ENCODE peak calls at places on chromosomes 12 and 14, in seven cellular contexts. One of them, this sample, is unnamed.
A peak's percentile ranks its signal among the peaks of the same experiment; 100 is the strongest.

GRCh38 chr12:78863482-78864427 is 819 bp upstream of the SYT1 start:
- DNase-seq in H1: peak; percentile 50
- DNase-seq in trophoblast cell: peak; percentile 55
- DNase-seq in neuronal stem cell: peak; percentile 67
- DNase-seq in mesenchymal stem cell: peak; percentile 70
- DNase-seq in IMR-90: peak; percentile 39
- DNase-seq in mesendoderm: peak; percentile 91
- DNase-seq in this sample: peak; percentile 90

GRCh38 chr14:31128601-31129526 is 78.7 kb downstream of the HECTD1 start:
- DNase-seq in mesendoderm: no peak
- DNase-seq in mesenchymal stem cell: no peak
- DNase-seq in trophoblast cell: no peak
- DNase-seq in neuronal stem cell: no peak
- DNase-seq in H1: no peak
- DNase-seq in IMR-90: no peak
- DNase-seq in this sample: no peak

GRCh38 chr12:68538722-68539614 is 71.7 kb upstream of the RAP1B start:
- DNase-seq in trophoblast cell: peak; percentile 7
- DNase-seq in IMR-90: peak; percentile 26
- DNase-seq in mesendoderm: peak; percentile 87
- DNase-seq in neuronal stem cell: no peak
- DNase-seq in H1: peak; percentile 53
- DNase-seq in mesenchymal stem cell: peak; percentile 58
- DNase-seq in this sample: peak; percentile 82

GRCh38 chr12:27260746-27261145 is 16.7 kb downstream of the STK38L start:
- DNase-seq in neuronal stem cell: no peak
- DNase-seq in H1: no peak
- DNase-seq in trophoblast cell: no peak
- DNase-seq in IMR-90: peak; percentile 53
- DNase-seq in mesenchymal stem cell: peak; percentile 73
- DNase-seq in mesendoderm: no peak
- DNase-seq in this sample: no peak

GRCh38 chr12:91774471-91774921 is 371.1 kb downstream of the BTG1 start:
- DNase-seq in IMR-90: peak; percentile 82
- DNase-seq in mesendoderm: no peak
- DNase-seq in trophoblast cell: peak; percentile 62
- DNase-seq in mesenchymal stem cell: peak; percentile 70
- DNase-seq in neuronal stem cell: no peak
- DNase-seq in H1: no peak
- DNase-seq in this sample: no peak

GRCh38 chr14:41606249-41607118 is at the start of gene LRFN5:
- DNase-seq in mesenchymal stem cell: peak; percentile 78
- DNase-seq in IMR-90: peak; percentile 49
- DNase-seq in neuronal stem cell: peak; percentile 54
- DNase-seq in H1: no peak
- DNase-seq in trophoblast cell: peak; percentile 40
- DNase-seq in mesendoderm: peak; percentile 80
- DNase-seq in this sample: peak; percentile 61

GRCh38 chr14:86203843-86204242 is 673.9 kb downstream of the FLRT2 start:
- DNase-seq in neuronal stem cell: no peak
- DNase-seq in H1: no peak
- DNase-seq in trophoblast cell: no peak
- DNase-seq in mesendoderm: no peak
- DNase-seq in IMR-90: no peak
- DNase-seq in mesenchymal stem cell: no peak
- DNase-seq in this sample: no peak

GRCh38 chr12:102061556-102062418 is at the start of gene WASHC3:
- DNase-seq in mesendoderm: peak; percentile 93
- DNase-seq in trophoblast cell: peak; percentile 93
- DNase-seq in mesenchymal stem cell: peak; percentile 94
- DNase-seq in neuronal stem cell: peak; percentile 78
- DNase-seq in IMR-90: peak; percentile 88
- DNase-seq in H1: peak; percentile 67
- DNase-seq in this sample: peak; percentile 96

GRCh38 chr12:59403259-59403932 is 192.4 kb upstream of the SLC16A7 start:
- DNase-seq in neuronal stem cell: peak; percentile 58
- DNase-seq in mesendoderm: peak; percentile 80
- DNase-seq in trophoblast cell: peak; percentile 65
- DNase-seq in mesenchymal stem cell: peak; percentile 74
- DNase-seq in IMR-90: peak; percentile 75
- DNase-seq in H1: no peak
- DNase-seq in this sample: peak; percentile 52

GRCh38 chr12:122080149-122081107 is 1.9 kb downstream of the MLXIP start:
- DNase-seq in IMR-90: peak; percentile 86
- DNase-seq in mesenchymal stem cell: peak; percentile 86
- DNase-seq in neuronal stem cell: no peak
- DNase-seq in trophoblast cell: peak; percentile 45
- DNase-seq in H1: no peak
- DNase-seq in mesendoderm: peak; percentile 60
- DNase-seq in this sample: no peak

GRCh38 chr14:95402612-95403011 is 82.9 kb upstream of the CLMN start:
- DNase-seq in H1: no peak
- DNase-seq in mesenchymal stem cell: no peak
- DNase-seq in IMR-90: no peak
- DNase-seq in neuronal stem cell: no peak
- DNase-seq in trophoblast cell: no peak
- DNase-seq in mesendoderm: no peak
- DNase-seq in this sample: no peak
- H4K8ac ChIP-seq in H1: no peak overlapping the region
- H4K8ac ChIP-seq in mesenchymal stem cell: no peak overlapping the region
- H4K8ac ChIP-seq in IMR-90: no peak overlapping the region
- H4K8ac ChIP-seq in neuronal stem cell: no peak overlapping the region
- H4K8ac ChIP-seq in trophoblast cell: no peak overlapping the region
- H4K8ac ChIP-seq in mesendoderm: no peak overlapping the region
- H4K8ac ChIP-seq in this sample: no peak overlapping the region

GRCh38 chr12:19322376-19322775 is 116.9 kb upstream of the AEBP2 start:
- DNase-seq in mesendoderm: peak; percentile 27
- DNase-seq in mesenchymal stem cell: no peak
- DNase-seq in IMR-90: no peak
- DNase-seq in trophoblast cell: no peak
- DNase-seq in neuronal stem cell: no peak
- DNase-seq in H1: no peak
- DNase-seq in this sample: no peak
- H4K8ac ChIP-seq in mesendoderm: no peak overlapping the region
- H4K8ac ChIP-seq in mesenchymal stem cell: no peak overlapping the region
- H4K8ac ChIP-seq in IMR-90: no peak overlapping the region
- H4K8ac ChIP-seq in trophoblast cell: no peak overlapping the region
- H4K8ac ChIP-seq in neuronal stem cell: no peak overlapping the region
- H4K8ac ChIP-seq in H1: no peak overlapping the region
- H4K8ac ChIP-seq in this sample: no peak overlapping the region

GRCh38 chr14:46306267-46306666 is 345.3 kb downstream of the RPL10L start:
- DNase-seq in H1: no peak
- DNase-seq in trophoblast cell: no peak
- DNase-seq in mesendoderm: peak; percentile 17
- DNase-seq in mesenchymal stem cell: no peak
- DNase-seq in neuronal stem cell: no peak
- DNase-seq in IMR-90: no peak
- DNase-seq in this sample: no peak

GRCh38 chr14:46300765-46301164 is 350.8 kb downstream of the RPL10L start:
- DNase-seq in trophoblast cell: no peak
- DNase-seq in mesenchymal stem cell: no peak
- DNase-seq in neuronal stem cell: no peak
- DNase-seq in mesendoderm: no peak
- DNase-seq in IMR-90: no peak
- DNase-seq in H1: no peak
- DNase-seq in this sample: no peak
- H4K8ac ChIP-seq in trophoblast cell: no peak overlapping the region
- H4K8ac ChIP-seq in mesenchymal stem cell: no peak overlapping the region
- H4K8ac ChIP-seq in neuronal stem cell: no peak overlapping the region
- H4K8ac ChIP-seq in mesendoderm: no peak overlapping the region
- H4K8ac ChIP-seq in IMR-90: no peak overlapping the region
- H4K8ac ChIP-seq in H1: no peak overlapping the region
- H4K8ac ChIP-seq in this sample: no peak overlapping the region

DNA sequence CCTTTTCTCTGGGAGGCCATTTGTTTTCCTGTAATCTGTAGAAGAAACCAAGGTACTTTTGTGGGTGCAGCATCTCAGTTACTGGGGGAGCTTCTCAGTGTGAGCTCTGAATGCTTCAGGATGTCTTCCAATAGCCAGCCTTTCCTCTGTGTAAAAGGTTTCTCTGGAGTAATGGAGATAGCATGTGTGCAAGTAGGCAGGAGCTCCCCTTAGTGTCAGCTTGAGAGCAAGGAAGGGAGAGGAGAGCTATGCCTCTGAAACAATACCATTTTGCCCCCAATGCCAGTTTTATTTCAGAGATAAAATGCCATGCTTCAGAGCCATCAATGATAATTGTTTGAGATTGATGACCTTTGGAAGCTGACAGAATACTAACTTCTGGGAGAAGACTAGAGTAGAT is 125.5 kb downstream of the CRADD start:
- DNase-seq in H1: no peak
- DNase-seq in neuronal stem cell: no peak
- DNase-seq in mesendoderm: peak; percentile 47
- DNase-seq in IMR-90: peak; percentile 47
- DNase-seq in mesenchymal stem cell: no peak
- DNase-seq in trophoblast cell: no peak
- DNase-seq in this sample: no peak
- H4K8ac ChIP-seq in H1: no peak overlapping the region
- H4K8ac ChIP-seq in neuronal stem cell: no peak overlapping the region
- H4K8ac ChIP-seq in mesendoderm: no peak overlapping the region
- H4K8ac ChIP-seq in IMR-90: peak overlapping the region; percentile 75
- H4K8ac ChIP-seq in mesenchymal stem cell: no peak overlapping the region
- H4K8ac ChIP-seq in trophoblast cell: no peak overlapping the region
- H4K8ac ChIP-seq in this sample: no peak overlapping the region

DNA sequence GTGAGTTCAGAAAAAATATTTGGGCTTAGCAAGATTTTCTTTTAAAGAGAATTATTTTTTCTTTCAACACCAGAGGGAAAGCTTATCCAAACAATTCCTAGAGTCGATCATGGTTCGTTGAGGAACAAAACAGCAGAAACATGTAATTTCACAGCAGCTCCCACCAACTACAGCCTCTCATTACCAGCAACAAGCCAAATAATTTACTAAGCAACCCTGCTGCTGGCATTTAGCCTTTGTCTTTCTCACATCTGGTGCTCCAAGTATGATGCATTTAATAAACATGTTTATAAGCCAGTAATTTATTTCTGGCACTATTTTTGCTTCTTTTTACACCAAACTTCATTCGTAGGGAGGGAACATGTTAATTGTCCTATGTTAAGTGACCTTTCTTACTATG is 128.6 kb downstream of the RPAP3 start:
- DNase-seq in IMR-90: no peak
- DNase-seq in H1: no peak
- DNase-seq in mesendoderm: no peak
- DNase-seq in trophoblast cell: no peak
- DNase-seq in neuronal stem cell: no peak
- DNase-seq in mesenchymal stem cell: no peak
- DNase-seq in this sample: no peak
- H4K8ac ChIP-seq in IMR-90: no peak overlapping the region
- H4K8ac ChIP-seq in H1: no peak overlapping the region
- H4K8ac ChIP-seq in mesendoderm: no peak overlapping the region
- H4K8ac ChIP-seq in trophoblast cell: no peak overlapping the region
- H4K8ac ChIP-seq in neuronal stem cell: no peak overlapping the region
- H4K8ac ChIP-seq in mesenchymal stem cell: no peak overlapping the region
- H4K8ac ChIP-seq in this sample: no peak overlapping the region

DNA sequence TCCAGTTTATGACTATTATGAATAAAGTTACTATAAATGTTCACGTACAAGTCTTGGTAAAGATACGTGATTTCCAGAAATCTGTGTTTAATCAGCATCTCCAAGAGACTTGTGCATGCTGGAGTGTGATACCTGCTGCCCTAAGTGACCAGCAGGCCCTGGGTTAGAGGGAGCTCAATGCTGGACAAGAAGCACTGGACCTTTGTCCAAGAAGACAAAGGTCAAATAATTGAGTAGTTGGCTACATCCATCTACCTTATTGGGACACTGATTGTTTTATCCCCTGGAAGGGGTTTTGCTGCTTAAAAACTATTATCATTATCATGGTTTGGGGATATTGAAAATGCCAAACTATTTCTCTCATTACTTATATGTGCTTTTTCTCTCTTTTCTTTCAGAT is 37.0 kb upstream of the CHST11 start:
- DNase-seq in mesenchymal stem cell: no peak
- DNase-seq in mesendoderm: no peak
- DNase-seq in trophoblast cell: no peak
- DNase-seq in neuronal stem cell: no peak
- DNase-seq in H1: no peak
- DNase-seq in IMR-90: no peak
- DNase-seq in this sample: no peak
- H4K8ac ChIP-seq in mesenchymal stem cell: no peak overlapping the region
- H4K8ac ChIP-seq in mesendoderm: no peak overlapping the region
- H4K8ac ChIP-seq in trophoblast cell: no peak overlapping the region
- H4K8ac ChIP-seq in neuronal stem cell: no peak overlapping the region
- H4K8ac ChIP-seq in H1: no peak overlapping the region
- H4K8ac ChIP-seq in IMR-90: no peak overlapping the region
- H4K8ac ChIP-seq in this sample: no peak overlapping the region

GRCh38 chr14:105497671-105498429 is 6.8 kb downstream of the TEDC1 start:
- DNase-seq in mesenchymal stem cell: no peak
- DNase-seq in trophoblast cell: peak; percentile 85
- DNase-seq in neuronal stem cell: no peak
- DNase-seq in IMR-90: no peak
- DNase-seq in mesendoderm: no peak
- DNase-seq in H1: no peak
- DNase-seq in this sample: peak; percentile 26

GRCh38 chr14:105495101-105495989 is 4.3 kb downstream of the TEDC1 start:
- DNase-seq in mesenchymal stem cell: no peak
- DNase-seq in neuronal stem cell: no peak
- DNase-seq in H1: no peak
- DNase-seq in mesendoderm: no peak
- DNase-seq in trophoblast cell: no peak
- DNase-seq in IMR-90: no peak
- DNase-seq in this sample: peak; percentile 18

GRCh38 chr14:105498430-105499255 is 7.6 kb downstream of the TEDC1 start:
- DNase-seq in IMR-90: no peak
- DNase-seq in H1: no peak
- DNase-seq in neuronal stem cell: no peak
- DNase-seq in mesendoderm: no peak
- DNase-seq in mesenchymal stem cell: no peak
- DNase-seq in trophoblast cell: peak; percentile 96
- DNase-seq in this sample: peak; percentile 39

GRCh38 chr14:105495990-105496830 is 5.2 kb downstream of the TEDC1 start:
- DNase-seq in neuronal stem cell: no peak
- DNase-seq in mesenchymal stem cell: no peak
- DNase-seq in mesendoderm: no peak
- DNase-seq in H1: no peak
- DNase-seq in trophoblast cell: peak; percentile 20
- DNase-seq in IMR-90: no peak
- DNase-seq in this sample: peak; percentile 18

DNA sequence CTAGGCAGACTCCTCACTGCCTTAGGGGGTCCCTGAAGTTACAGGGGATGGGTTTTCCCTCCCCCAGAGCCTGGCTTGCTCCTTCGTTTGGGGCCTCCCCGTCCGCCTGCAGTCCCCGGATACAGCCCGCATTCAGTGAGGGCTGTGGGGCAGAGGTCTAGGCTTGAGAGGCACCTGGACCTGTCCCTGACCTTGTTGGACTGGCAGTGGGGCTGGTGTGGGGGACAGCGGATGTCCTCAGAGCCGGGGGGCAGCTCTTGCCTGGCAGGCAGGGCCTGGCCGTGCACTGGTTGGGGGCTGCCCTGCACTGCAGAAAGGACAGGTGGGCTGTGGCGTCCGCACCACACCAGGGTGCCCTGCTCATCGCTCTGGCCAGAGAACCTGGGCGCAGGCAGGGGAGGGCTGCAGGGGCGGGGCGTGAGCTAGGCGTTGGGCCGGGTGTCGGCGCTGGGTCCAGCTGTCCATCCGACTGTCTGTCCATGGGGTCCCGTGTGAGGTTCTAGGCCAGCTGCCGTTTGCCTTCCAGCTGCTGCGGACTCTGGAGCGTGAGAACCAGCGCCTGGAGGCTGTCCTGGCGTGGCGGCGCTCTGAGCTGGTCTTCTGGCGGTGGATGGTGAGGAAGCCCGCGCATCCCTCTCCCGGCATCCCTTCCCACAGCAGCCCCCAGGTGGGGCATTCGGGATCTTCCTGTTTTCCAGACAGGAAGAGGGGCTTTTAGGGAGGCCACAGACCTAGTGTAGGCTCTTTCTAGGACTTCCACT is 6.0 kb downstream of the TEDC1 start:
- DNase-seq in H1: no peak
- DNase-seq in trophoblast cell: peak; percentile 58
- DNase-seq in IMR-90: no peak
- DNase-seq in mesendoderm: no peak
- DNase-seq in mesenchymal stem cell: no peak
- DNase-seq in neuronal stem cell: no peak
- DNase-seq in this sample: peak; percentile 25
- H4K8ac ChIP-seq in H1: no peak overlapping the region
- H4K8ac ChIP-seq in trophoblast cell: no peak overlapping the region
- H4K8ac ChIP-seq in IMR-90: no peak overlapping the region
- H4K8ac ChIP-seq in mesendoderm: no peak overlapping the region
- H4K8ac ChIP-seq in mesenchymal stem cell: no peak overlapping the region
- H4K8ac ChIP-seq in neuronal stem cell: no peak overlapping the region
- H4K8ac ChIP-seq in this sample: no peak overlapping the region

This sample was measured in H9.